ENCODE peak calls at places on chromosomes 16 and 17, in five cellular contexts. One of them, this sample, is unnamed.

GRCh38 chr17:5870231-5870953 is 199.8 kb upstream of the WSCD1 start:
- DNase-seq in aorta: no peak
- DNase-seq in endothelial cell of umbilical vein: no peak
- DNase-seq in brain microvascular endothelial cell: no peak
- DNase-seq in lung: no peak
- DNase-seq in this sample: no peak

GRCh38 chr17:81365601-81366585 is 29.4 kb upstream of the BAHCC1 start:
- DNase-seq in lung: peak
- DNase-seq in brain microvascular endothelial cell: no peak
- DNase-seq in aorta: no peak
- DNase-seq in endothelial cell of umbilical vein: peak
- DNase-seq in this sample: peak

GRCh38 chr17:11028349-11028748 is 190.5 kb upstream of the PIRT start:
- DNase-seq in brain microvascular endothelial cell: no peak
- DNase-seq in lung: no peak
- DNase-seq in aorta: no peak
- DNase-seq in endothelial cell of umbilical vein: no peak
- DNase-seq in this sample: no peak

GRCh38 chr16:89445166-89445565 is 45.2 kb downstream of the ANKRD11 start:
- DNase-seq in brain microvascular endothelial cell: no peak
- DNase-seq in aorta: no peak
- DNase-seq in lung: no peak
- DNase-seq in endothelial cell of umbilical vein: no peak
- DNase-seq in this sample: no peak

GRCh38 chr16:70430667-70431536 is 8.0 kb downstream of the ST3GAL2 start:
- DNase-seq in lung: no peak
- DNase-seq in brain microvascular endothelial cell: no peak
- DNase-seq in endothelial cell of umbilical vein: no peak
- DNase-seq in aorta: no peak
- DNase-seq in this sample: peak

GRCh38 chr17:3963214-3964201 is 729 bp downstream of the ATP2A3 start:
- DNase-seq in brain microvascular endothelial cell: no peak
- DNase-seq in endothelial cell of umbilical vein: no peak
- DNase-seq in aorta: no peak
- DNase-seq in lung: no peak
- DNase-seq in this sample: no peak

GRCh38 chr17:14011740-14012405 is 57.4 kb upstream of the COX10 start:
- DNase-seq in aorta: no peak
- DNase-seq in endothelial cell of umbilical vein: no peak
- DNase-seq in lung: no peak
- DNase-seq in brain microvascular endothelial cell: no peak
- DNase-seq in this sample: no peak

GRCh38 chr16:57628008-57628781 is at the start of gene ADGRG1:
- DNase-seq in aorta: peak
- DNase-seq in endothelial cell of umbilical vein: peak
- DNase-seq in brain microvascular endothelial cell: peak
- DNase-seq in lung: peak
- DNase-seq in this sample: peak

GRCh38 chr16:87044829-87045228 is 272.4 kb downstream of the C16orf95 start:
- DNase-seq in aorta: peak
- DNase-seq in brain microvascular endothelial cell: no peak
- DNase-seq in lung: no peak
- DNase-seq in endothelial cell of umbilical vein: no peak
- DNase-seq in this sample: no peak

GRCh38 chr16:69017036-69017783 is 88.2 kb upstream of the HAS3 start:
- DNase-seq in aorta: no peak
- DNase-seq in brain microvascular endothelial cell: peak
- DNase-seq in endothelial cell of umbilical vein: peak
- DNase-seq in lung: no peak
- DNase-seq in this sample: no peak

GRCh38 chr17:51908841-51909537 is 249.5 kb downstream of the CA10 start:
- DNase-seq in aorta: no peak
- DNase-seq in lung: no peak
- DNase-seq in brain microvascular endothelial cell: no peak
- DNase-seq in endothelial cell of umbilical vein: no peak
- DNase-seq in this sample: no peak

GRCh38 chr17:300881-301280 is 51.7 kb downstream of the RPH3AL start:
- DNase-seq in brain microvascular endothelial cell: no peak
- DNase-seq in aorta: peak
- DNase-seq in endothelial cell of umbilical vein: no peak
- DNase-seq in lung: no peak
- DNase-seq in this sample: no peak

GRCh38 chr17:78173025-78173715 is 4.8 kb downstream of the SYNGR2 start:
- DNase-seq in lung: no peak
- DNase-seq in aorta: no peak
- DNase-seq in brain microvascular endothelial cell: no peak
- DNase-seq in endothelial cell of umbilical vein: no peak
- DNase-seq in this sample: no peak

GRCh38 chr17:28792877-28793666 is 49.3 kb downstream of the TRAF4 start:
- DNase-seq in brain microvascular endothelial cell: no peak
- DNase-seq in lung: no peak
- DNase-seq in aorta: no peak
- DNase-seq in endothelial cell of umbilical vein: peak
- DNase-seq in this sample: no peak

GRCh38 chr16:5928476-5929055 is 831.0 kb upstream of the EEF2KMT start:
- DNase-seq in aorta: no peak
- DNase-seq in lung: no peak
- DNase-seq in endothelial cell of umbilical vein: no peak
- DNase-seq in brain microvascular endothelial cell: no peak
- DNase-seq in this sample: no peak

GRCh38 chr16:5925850-5926249 is 828.3 kb upstream of the EEF2KMT start:
- DNase-seq in brain microvascular endothelial cell: no peak
- DNase-seq in aorta: no peak
- DNase-seq in endothelial cell of umbilical vein: no peak
- DNase-seq in lung: no peak
- DNase-seq in this sample: no peak
- H3K27ac ChIP-seq in brain microvascular endothelial cell: no peak
- H3K27ac ChIP-seq in aorta: no peak
- H3K27ac ChIP-seq in endothelial cell of umbilical vein: no peak
- H3K27ac ChIP-seq in lung: no peak
- H3K27ac ChIP-seq in this sample: no peak

DNA sequence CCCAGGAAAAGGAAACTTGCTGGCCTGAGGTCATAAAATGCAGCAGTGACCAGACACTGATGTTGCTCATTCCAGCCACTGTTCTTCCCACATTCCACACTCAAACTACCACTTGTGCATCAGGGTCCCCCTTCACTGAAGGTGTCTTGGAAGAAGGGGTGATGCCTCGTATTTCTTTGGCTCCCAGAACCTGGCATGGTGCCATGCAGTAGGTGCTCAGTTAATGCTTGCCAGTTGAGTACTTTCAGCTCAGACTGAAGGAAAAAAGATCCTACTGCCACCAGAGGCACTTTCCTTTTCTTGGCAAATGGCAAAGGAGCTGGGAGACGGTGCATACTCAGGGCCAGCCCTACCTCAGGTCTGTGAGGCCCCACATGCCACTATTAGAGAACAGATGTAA is 73.5 kb downstream of the TEX14 start:
- DNase-seq in lung: no peak
- DNase-seq in brain microvascular endothelial cell: no peak
- DNase-seq in endothelial cell of umbilical vein: no peak
- DNase-seq in aorta: no peak
- DNase-seq in this sample: no peak
- H3K27ac ChIP-seq in lung: no peak
- H3K27ac ChIP-seq in brain microvascular endothelial cell: no peak
- H3K27ac ChIP-seq in endothelial cell of umbilical vein: no peak
- H3K27ac ChIP-seq in aorta: no peak
- H3K27ac ChIP-seq in this sample: no peak

GRCh38 chr17:17062356-17062755 is 20.1 kb downstream of the MPRIP start:
- DNase-seq in lung: no peak
- DNase-seq in endothelial cell of umbilical vein: no peak
- DNase-seq in aorta: peak
- DNase-seq in brain microvascular endothelial cell: no peak
- DNase-seq in this sample: no peak
- H3K27ac ChIP-seq in lung: no peak
- H3K27ac ChIP-seq in endothelial cell of umbilical vein: no peak
- H3K27ac ChIP-seq in aorta: no peak
- H3K27ac ChIP-seq in brain microvascular endothelial cell: no peak
- H3K27ac ChIP-seq in this sample: peak

GRCh38 chr17:46109603-46110189 is 83.5 kb downstream of the KANSL1 start:
- DNase-seq in lung: no peak
- DNase-seq in endothelial cell of umbilical vein: no peak
- DNase-seq in brain microvascular endothelial cell: no peak
- DNase-seq in aorta: no peak
- DNase-seq in this sample: no peak

GRCh38 chr17:46110219-46110618 is 83.0 kb downstream of the KANSL1 start:
- DNase-seq in endothelial cell of umbilical vein: no peak
- DNase-seq in brain microvascular endothelial cell: no peak
- DNase-seq in aorta: no peak
- DNase-seq in lung: no peak
- DNase-seq in this sample: no peak

GRCh38 chr17:46108550-46109110 is 84.6 kb downstream of the KANSL1 start:
- DNase-seq in aorta: no peak
- DNase-seq in endothelial cell of umbilical vein: peak
- DNase-seq in brain microvascular endothelial cell: no peak
- DNase-seq in lung: no peak
- DNase-seq in this sample: no peak

GRCh38 chr17:46108120-46108519 is 85.1 kb downstream of the KANSL1 start:
- DNase-seq in aorta: no peak
- DNase-seq in lung: no peak
- DNase-seq in brain microvascular endothelial cell: no peak
- DNase-seq in endothelial cell of umbilical vein: no peak
- DNase-seq in this sample: no peak

DNA sequence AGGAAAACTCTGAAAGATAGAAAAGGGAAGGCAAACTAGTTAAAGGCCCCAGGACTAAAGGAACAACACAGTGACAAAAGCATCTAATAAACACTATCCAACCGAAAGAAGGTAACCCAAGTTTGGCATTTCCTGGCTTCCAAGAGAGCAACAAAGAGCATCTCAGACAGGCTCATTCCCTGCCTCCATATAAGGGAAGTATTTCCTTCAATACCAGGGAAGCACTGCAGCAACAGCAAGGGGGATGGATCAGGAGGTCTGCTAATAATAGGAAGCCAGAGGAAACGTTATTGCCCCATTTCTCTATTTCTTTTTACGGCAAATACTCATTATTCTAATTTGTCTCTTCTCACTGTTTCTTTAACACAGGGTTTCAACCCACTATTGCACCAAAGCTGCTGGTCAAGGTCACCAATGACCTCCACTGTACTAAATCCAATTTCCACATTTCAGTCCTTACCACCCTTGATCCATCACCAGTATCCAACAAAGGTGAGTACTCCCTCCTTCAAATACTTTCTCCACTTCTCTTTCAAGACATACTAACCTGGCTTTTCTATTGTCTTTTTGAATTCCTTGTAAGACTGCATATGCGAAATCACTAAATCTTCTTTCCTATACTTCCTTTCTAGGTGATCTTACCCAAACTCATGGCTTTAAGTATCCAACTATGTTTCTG is 86.1 kb downstream of the KANSL1 start:
- DNase-seq in lung: no peak
- DNase-seq in aorta: no peak
- DNase-seq in endothelial cell of umbilical vein: no peak
- DNase-seq in brain microvascular endothelial cell: no peak
- DNase-seq in this sample: no peak
- H3K27ac ChIP-seq in lung: peak
- H3K27ac ChIP-seq in aorta: no peak
- H3K27ac ChIP-seq in endothelial cell of umbilical vein: no peak
- H3K27ac ChIP-seq in brain microvascular endothelial cell: no peak
- H3K27ac ChIP-seq in this sample: no peak

GRCh38 chr16:10827691-10828341 is 9.2 kb upstream of the TVP23A start:
- DNase-seq in aorta: peak
- DNase-seq in brain microvascular endothelial cell: peak
- DNase-seq in lung: peak
- DNase-seq in endothelial cell of umbilical vein: peak
- DNase-seq in this sample: no peak
- H3K27ac ChIP-seq in aorta: peak
- H3K27ac ChIP-seq in brain microvascular endothelial cell: no peak
- H3K27ac ChIP-seq in lung: peak
- H3K27ac ChIP-seq in endothelial cell of umbilical vein: no peak
- H3K27ac ChIP-seq in this sample: no peak

DNA sequence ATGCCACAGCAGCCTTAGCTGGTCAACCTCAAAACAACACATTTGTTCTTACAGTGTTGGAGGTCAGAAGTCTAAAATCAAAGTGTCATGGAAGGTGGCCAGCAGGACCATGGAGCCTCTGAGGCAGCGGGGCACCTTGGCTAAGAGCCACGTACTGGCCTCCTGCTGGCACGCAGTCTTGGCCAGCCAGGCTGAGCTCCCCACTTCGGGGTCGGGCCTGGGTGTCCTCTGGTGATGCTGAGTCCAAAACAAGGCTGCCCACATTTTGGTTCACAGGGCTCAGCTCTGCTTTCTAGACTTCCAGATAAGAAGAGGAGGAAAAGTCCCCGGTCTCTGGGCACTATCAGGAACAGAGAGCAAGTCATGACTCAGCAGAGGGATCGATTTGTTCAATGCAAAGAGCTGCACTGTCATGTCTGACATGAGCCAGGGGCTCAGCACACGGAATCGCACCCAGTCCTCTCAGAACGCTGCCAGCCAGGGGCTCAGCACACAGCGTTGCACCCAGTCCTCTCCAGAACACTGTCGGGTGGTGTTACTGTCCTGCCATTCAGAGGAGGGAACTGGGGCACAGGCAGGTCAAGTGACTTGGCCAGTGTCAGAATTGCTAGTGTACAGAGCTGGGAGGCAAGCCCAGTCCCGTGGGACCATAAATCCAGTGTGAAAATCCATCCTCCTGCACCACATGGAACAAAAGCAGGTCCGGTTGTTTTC is 2.5 kb downstream of the LGALS9 start:
- DNase-seq in brain microvascular endothelial cell: no peak
- DNase-seq in aorta: no peak
- DNase-seq in endothelial cell of umbilical vein: peak
- DNase-seq in lung: no peak
- DNase-seq in this sample: no peak
- H3K27ac ChIP-seq in brain microvascular endothelial cell: no peak
- H3K27ac ChIP-seq in aorta: no peak
- H3K27ac ChIP-seq in endothelial cell of umbilical vein: no peak
- H3K27ac ChIP-seq in lung: peak
- H3K27ac ChIP-seq in this sample: no peak

DNA sequence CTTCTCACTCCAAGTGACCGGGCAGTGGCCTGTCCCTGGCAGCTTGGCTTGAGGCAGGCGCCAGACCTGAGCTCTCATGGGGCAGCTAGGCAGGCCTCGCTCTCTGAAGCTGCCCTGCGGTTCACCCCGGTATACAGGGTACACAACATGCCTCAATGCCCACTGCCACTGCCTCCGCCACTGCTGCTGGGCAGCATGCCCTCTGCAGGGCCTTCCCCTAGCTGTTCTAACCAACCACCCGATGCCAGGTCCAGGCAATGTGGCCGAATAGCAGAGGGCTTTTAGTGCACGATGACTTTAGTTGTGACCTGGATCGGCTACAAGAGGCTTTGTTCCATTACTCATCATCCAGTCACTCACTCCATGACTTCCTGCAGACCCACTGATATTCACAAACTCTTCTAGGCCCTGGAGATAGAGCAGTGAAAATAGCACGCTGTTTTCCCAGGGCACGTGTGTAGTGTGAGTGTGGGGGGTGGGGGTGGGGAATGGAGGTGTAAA is 19.7 kb downstream of the CDC42EP4 start:
- DNase-seq in lung: no peak
- DNase-seq in brain microvascular endothelial cell: peak
- DNase-seq in aorta: peak
- DNase-seq in endothelial cell of umbilical vein: peak
- DNase-seq in this sample: peak
- H3K27ac ChIP-seq in lung: peak
- H3K27ac ChIP-seq in brain microvascular endothelial cell: peak
- H3K27ac ChIP-seq in aorta: peak
- H3K27ac ChIP-seq in endothelial cell of umbilical vein: peak
- H3K27ac ChIP-seq in this sample: peak

This sample was measured in PC-9.